ENCODE peak calls at places on chromosomes 5 and 9, in four cellular contexts. B is HepG2, P is GM12878, E is K562. M is an unnamed sample.
A peak's percentile ranks its signal among the peaks of the same experiment; 100 is the strongest.

GRCh38 chr9:78118742-78119473 is 87.3 kb upstream of the GNAQ start:
- DNase-seq in B (no peak), P (peak; percentile 35), E (no peak), M (no peak)

GRCh38 chr9:111301195-111301594 is 28.8 kb downstream of the OR2K2 start:
- DNase-seq in B (no peak), P (no peak), E (no peak), M (no peak)

GRCh38 chr9:132037470-132037869 is 42.2 kb downstream of the MED27 start:
- DNase-seq in B (no peak), P (no peak), E (no peak), M (no peak)

GRCh38 chr9:78831726-78832125 is 534.8 kb downstream of the PSAT1 start:
- DNase-seq in B (no peak), P (no peak), E (no peak), M (no peak)

GRCh38 chr9:12933957-12934356 is 159.1 kb downstream of the LURAP1L start:
- DNase-seq in B (no peak), P (no peak), E (no peak), M (no peak)

GRCh38 chr5:21807953-21808352 is 1045.2 kb downstream of the CDH12 start:
- DNase-seq in B (no peak), P (no peak), E (no peak), M (no peak)

GRCh38 chr5:76715734-76716455 is at the start of gene F2R:
- DNase-seq in B (peak; percentile 24), P (no peak), E (peak; percentile 85), M (peak; percentile 77)

GRCh38 chr5:56941981-56942380 is 9.9 kb downstream of the MIER3 start:
- DNase-seq in B (no peak), P (no peak), E (no peak), M (no peak)

GRCh38 chr9:122442568-122442967 is 35.2 kb downstream of the OR1J1 start:
- DNase-seq in B (no peak), P (no peak), E (no peak), M (no peak)

GRCh38 chr5:40995816-40996586 is 75.1 kb downstream of the MROH2B start:
- DNase-seq in B (no peak), P (no peak), E (no peak), M (no peak)

GRCh38 chr5:141559481-141559880 is 59.3 kb downstream of the DIAPH1 start:
- DNase-seq in B (no peak), P (no peak), E (no peak), M (no peak)
- TF ChIP-seq CBFB in B (no peak), P (no peak), E (no peak), M (no peak)

DNA sequence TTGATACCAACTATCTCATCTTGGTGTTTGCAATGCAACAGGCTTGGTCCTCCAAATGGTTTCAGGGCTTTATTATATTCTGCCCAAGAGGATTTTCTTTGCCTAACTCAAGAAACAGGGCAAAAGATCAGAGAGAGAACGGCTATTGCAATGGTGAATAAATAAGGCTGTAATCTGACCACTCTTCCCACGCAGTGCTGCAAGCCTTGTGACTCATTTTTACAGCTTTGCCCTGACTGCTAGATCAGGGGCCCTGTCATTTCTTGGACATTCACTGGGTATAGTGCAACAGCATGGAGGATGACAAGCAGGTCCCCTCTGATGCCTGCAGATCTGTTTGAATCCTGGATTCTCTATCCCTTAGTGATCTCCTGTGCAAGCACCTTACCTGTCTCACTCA is 459.1 kb downstream of the EBF1 start:
- DNase-seq in B (no peak), P (no peak), E (no peak), M (no peak)
- TF ChIP-seq CBFB in B (no peak), P (no peak), E (no peak), M (no peak)

GRCh38 chr5:128538249-128539037 is 398 bp upstream of the FBN2 start:
- DNase-seq in B (no peak), P (no peak), E (no peak), M (peak; percentile 84)
- TF ChIP-seq CBFB in B (no peak), P (no peak), E (no peak), M (no peak)

GRCh38 chr5:18970000-18970399 is 1018.0 kb downstream of the CDH18 start:
- DNase-seq in B (no peak), P (no peak), E (no peak), M (no peak)

GRCh38 chr5:18961234-18961633 is 1026.8 kb downstream of the CDH18 start:
- DNase-seq in B (no peak), P (no peak), E (no peak), M (no peak)

GRCh38 chr5:18967637-18968036 is 1020.4 kb downstream of the CDH18 start:
- DNase-seq in B (no peak), P (no peak), E (no peak), M (no peak)

GRCh38 chr5:18968966-18969365 is 1019.0 kb downstream of the CDH18 start:
- DNase-seq in B (no peak), P (no peak), E (no peak), M (no peak)

GRCh38 chr5:18965893-18966292 is 1022.1 kb downstream of the CDH18 start:
- DNase-seq in B (no peak), P (no peak), E (no peak), M (no peak)
- TF ChIP-seq CBFB in B (no peak), P (no peak), E (no peak), M (no peak)

GRCh38 chr9:22228542-22228941 is 218.1 kb upstream of the DMRTA1 start:
- DNase-seq in B (no peak), P (no peak), E (no peak), M (no peak)

GRCh38 chr9:22232971-22233370 is 213.7 kb upstream of the DMRTA1 start:
- DNase-seq in B (no peak), P (no peak), E (no peak), M (no peak)

GRCh38 chr9:22227986-22228385 is 218.6 kb upstream of the DMRTA1 start:
- DNase-seq in B (no peak), P (no peak), E (no peak), M (no peak)

GRCh38 chr9:22229069-22229468 is 217.6 kb upstream of the DMRTA1 start:
- DNase-seq in B (no peak), P (no peak), E (no peak), M (peak; percentile 21)
- TF ChIP-seq CBFB in B (no peak), P (no peak), E (no peak), M (no peak)

DNA sequence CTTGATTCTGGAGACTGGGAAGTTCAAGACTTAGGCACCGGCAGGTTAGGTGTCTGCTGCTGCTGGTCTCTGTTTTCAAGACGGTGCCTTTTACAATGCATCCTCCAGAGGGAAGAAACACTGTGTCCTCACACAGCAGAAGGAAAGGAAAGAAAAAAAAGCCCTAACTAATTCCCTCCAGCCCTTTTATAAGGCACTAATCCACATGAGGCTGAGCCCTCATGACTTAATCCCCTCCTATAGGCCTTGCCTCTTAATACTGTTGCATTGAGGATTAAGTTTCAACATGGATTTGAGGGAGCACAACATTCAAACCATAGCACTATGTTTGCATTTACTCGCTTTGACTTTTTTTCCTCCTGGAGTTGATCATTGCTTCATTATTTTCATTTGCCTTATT is 585.9 kb downstream of the TLR4 start:
- DNase-seq in B (no peak), P (no peak), E (no peak), M (no peak)
- TF ChIP-seq CBFB in B (no peak), P (no peak), E (no peak), M (no peak)